ENCODE peak calls at places on chromosomes 16 and 17, in six cellular contexts. D, A, S, K, Z and G are unnamed samples.

GRCh38 chr17:76994237-76994637 is 126.0 kb downstream of the MGAT5B start:
- DNase-seq in D (no peak), A (no peak), S (no peak), K (no peak), Z (no peak), G (no peak)

GRCh38 chr16:87628940-87629339 is 26.6 kb downstream of the JPH3 start:
- DNase-seq in D (no peak), A (peak), S (no peak), K (no peak), Z (peak), G (no peak)

GRCh38 chr17:74928786-74929185 is 4.7 kb downstream of the OTOP2 start:
- DNase-seq in D (no peak), A (no peak), S (no peak), K (no peak), Z (no peak), G (no peak)

GRCh38 chr17:62619413-62620155 is 7.9 kb upstream of the MRC2 start:
- DNase-seq in D (no peak), A (no peak), S (no peak), K (no peak), Z (no peak), G (no peak)

GRCh38 chr16:70713342-70713741 is 27.5 kb upstream of the MTSS2 start:
- DNase-seq in D (no peak), A (no peak), S (no peak), K (no peak), Z (no peak), G (no peak)

GRCh38 chr16:56047307-56048234 is 143.7 kb upstream of the GNAO1 start:
- DNase-seq in D (no peak), A (no peak), S (no peak), K (no peak), Z (no peak), G (no peak)

GRCh38 chr17:14688134-14688533 is 387.3 kb downstream of the HS3ST3B1 start:
- DNase-seq in D (no peak), A (no peak), S (no peak), K (no peak), Z (no peak), G (no peak)

GRCh38 chr16:69191136-69191535 is 4.2 kb downstream of the SNTB2 start:
- DNase-seq in D (no peak), A (no peak), S (no peak), K (no peak), Z (no peak), G (no peak)

GRCh38 chr17:61511480-61512182 is 59.4 kb downstream of the TBX4 start:
- DNase-seq in D (no peak), A (no peak), S (no peak), K (no peak), Z (no peak), G (no peak)

GRCh38 chr17:29568331-29569244 is at the start of gene TP53I13:
- DNase-seq in D (peak), A (peak), S (peak), K (peak), Z (peak), G (peak)